ENCODE peak calls at places on chromosomes 16 and 17, in five cellular contexts. V, Z, X, R and A are unnamed samples.

GRCh38 chr16:67537636-67538591 is 9.3 kb downstream of the RIPOR1 start:
- DNase-seq in V (no peak), Z (no peak), X (no peak), R (peak), A (no peak)

GRCh38 chr16:80148826-80149225 is 392.0 kb upstream of the DYNLRB2 start:
- DNase-seq in V (no peak), Z (no peak), X (no peak), R (no peak), A (no peak)

GRCh38 chr16:75402821-75403475 is 30.4 kb downstream of the CFDP1 start:
- DNase-seq in V (peak), Z (peak), X (peak), R (peak), A (peak)

GRCh38 chr17:73203788-73204479 is 11.1 kb downstream of the COG1 start:
- DNase-seq in V (no peak), Z (no peak), X (no peak), R (no peak), A (no peak)

GRCh38 chr17:3683054-3683511 is 12.9 kb downstream of the P2RX5 start:
- DNase-seq in V (peak), Z (no peak), X (no peak), R (no peak), A (peak)

GRCh38 chr17:82910041-82910481 is 70.2 kb upstream of the ZNF750 start:
- DNase-seq in V (no peak), Z (no peak), X (no peak), R (no peak), A (no peak)

GRCh38 chr17:80219777-80220708 is at the start of the genes SGSH and SLC26A11:
- DNase-seq in V (peak), Z (peak), X (peak), R (peak), A (peak)

GRCh38 chr17:15185625-15185991 is 79.5 kb downstream of the PMP22 start:
- DNase-seq in V (peak), Z (no peak), X (peak), R (no peak), A (peak)

GRCh38 chr17:44602970-44603369 is 45.7 kb downstream of the FZD2 start:
- DNase-seq in V (no peak), Z (no peak), X (no peak), R (no peak), A (no peak)

GRCh38 chr17:35291802-35292201 is 48.9 kb downstream of the SLFN5 start:
- DNase-seq in V (peak), Z (no peak), X (peak), R (no peak), A (peak)

GRCh38 chr17:42389135-42389417 is 834 bp upstream of the STAT3 start:
- DNase-seq in V (no peak), Z (no peak), X (no peak), R (no peak), A (no peak)

GRCh38 chr16:47687694-47688093 is 226.6 kb downstream of the PHKB start:
- DNase-seq in V (peak), Z (no peak), X (no peak), R (no peak), A (peak)

GRCh38 chr16:7532534-7532933 is 199.9 kb downstream of the RBFOX1 start:
- DNase-seq in V (no peak), Z (no peak), X (no peak), R (no peak), A (no peak)

GRCh38 chr16:11179569-11179968 is 76.4 kb downstream of the SOCS1 start:
- DNase-seq in V (no peak), Z (no peak), X (no peak), R (no peak), A (no peak)

GRCh38 chr16:568401-569258 is 1.1 kb upstream of the PIGQ start:
- DNase-seq in V (no peak), Z (no peak), X (no peak), R (peak), A (no peak)

GRCh38 chr16:30350134-30350871 is 4.8 kb downstream of the CD2BP2 start:
- DNase-seq in V (no peak), Z (peak), X (no peak), R (no peak), A (no peak)